ENCODE peak calls at places on chromosome 16, in eight cellular contexts. One of them, this sample, is unnamed.

GRCh38 chr16:49638696-49639629 is 216.9 kb downstream of the ZNF423 start:
- DNase-seq in foreskin melanocyte: no peak
- DNase-seq in breast epithelium: no peak
- DNase-seq in dermis microvascular lymphatic vessel endothelial cell: no peak
- DNase-seq in RPMI7951: no peak
- DNase-seq in mesendoderm: no peak
- DNase-seq in activated naive CD8-positive, alpha-beta T cell treated with anti-CD3 and anti-CD28 coated beads, Interleukin-2, amount 50 U/mL, for 24 hours: no peak
- DNase-seq in GM23248: no peak
- DNase-seq in this sample: no peak

GRCh38 chr16:50603206-50604064 is 55.2 kb downstream of the NKD1 start:
- DNase-seq in foreskin melanocyte: no peak
- DNase-seq in breast epithelium: peak; percentile 27
- DNase-seq in dermis microvascular lymphatic vessel endothelial cell: no peak
- DNase-seq in RPMI7951: peak; percentile 100
- DNase-seq in mesendoderm: no peak
- DNase-seq in activated naive CD8-positive, alpha-beta T cell treated with anti-CD3 and anti-CD28 coated beads, Interleukin-2, amount 50 U/mL, for 24 hours: no peak
- DNase-seq in GM23248: peak; percentile 59
- DNase-seq in this sample: no peak

GRCh38 chr16:24776486-24777220 is 47.2 kb downstream of the TNRC6A start:
- DNase-seq in foreskin melanocyte: no peak
- DNase-seq in breast epithelium: no peak
- DNase-seq in dermis microvascular lymphatic vessel endothelial cell: peak; percentile 47
- DNase-seq in RPMI7951: no peak
- DNase-seq in mesendoderm: no peak
- DNase-seq in activated naive CD8-positive, alpha-beta T cell treated with anti-CD3 and anti-CD28 coated beads, Interleukin-2, amount 50 U/mL, for 24 hours: no peak
- DNase-seq in GM23248: peak; percentile 83
- DNase-seq in this sample: no peak

GRCh38 chr16:52068447-52069074 is 478.4 kb downstream of the TOX3 start:
- DNase-seq in foreskin melanocyte: peak; percentile 42
- DNase-seq in breast epithelium: no peak
- DNase-seq in dermis microvascular lymphatic vessel endothelial cell: peak; percentile 17
- DNase-seq in RPMI7951: peak; percentile 21
- DNase-seq in mesendoderm: peak; percentile 70
- DNase-seq in activated naive CD8-positive, alpha-beta T cell treated with anti-CD3 and anti-CD28 coated beads, Interleukin-2, amount 50 U/mL, for 24 hours: no peak
- DNase-seq in GM23248: peak; percentile 35
- DNase-seq in this sample: no peak

GRCh38 chr16:9219811-9220210 is 128.4 kb downstream of the HAPSTR1 start:
- DNase-seq in foreskin melanocyte: no peak
- DNase-seq in breast epithelium: no peak
- DNase-seq in dermis microvascular lymphatic vessel endothelial cell: no peak
- DNase-seq in RPMI7951: no peak
- DNase-seq in mesendoderm: no peak
- DNase-seq in activated naive CD8-positive, alpha-beta T cell treated with anti-CD3 and anti-CD28 coated beads, Interleukin-2, amount 50 U/mL, for 24 hours: no peak
- DNase-seq in GM23248: no peak
- DNase-seq in this sample: no peak

GRCh38 chr16:31214705-31215286 is 877 bp downstream of the TRIM72 start:
- DNase-seq in foreskin melanocyte: no peak
- DNase-seq in breast epithelium: no peak
- DNase-seq in dermis microvascular lymphatic vessel endothelial cell: no peak
- DNase-seq in RPMI7951: no peak
- DNase-seq in mesendoderm: no peak
- DNase-seq in activated naive CD8-positive, alpha-beta T cell treated with anti-CD3 and anti-CD28 coated beads, Interleukin-2, amount 50 U/mL, for 24 hours: no peak
- DNase-seq in GM23248: peak; percentile 24
- DNase-seq in this sample: no peak

GRCh38 chr16:3661922-3662321 is 7.4 kb downstream of the DNASE1 start:
- DNase-seq in foreskin melanocyte: no peak
- DNase-seq in breast epithelium: no peak
- DNase-seq in dermis microvascular lymphatic vessel endothelial cell: no peak
- DNase-seq in RPMI7951: no peak
- DNase-seq in mesendoderm: no peak
- DNase-seq in activated naive CD8-positive, alpha-beta T cell treated with anti-CD3 and anti-CD28 coated beads, Interleukin-2, amount 50 U/mL, for 24 hours: no peak
- DNase-seq in GM23248: no peak
- DNase-seq in this sample: no peak

GRCh38 chr16:29806641-29807425 is 504 bp downstream of the MAZ start:
- DNase-seq in foreskin melanocyte: no peak
- DNase-seq in breast epithelium: no peak
- DNase-seq in dermis microvascular lymphatic vessel endothelial cell: peak; percentile 33
- DNase-seq in RPMI7951: peak; percentile 64
- DNase-seq in mesendoderm: peak; percentile 88
- DNase-seq in activated naive CD8-positive, alpha-beta T cell treated with anti-CD3 and anti-CD28 coated beads, Interleukin-2, amount 50 U/mL, for 24 hours: peak; percentile 74
- DNase-seq in GM23248: peak; percentile 57
- DNase-seq in this sample: no peak

GRCh38 chr16:86016201-86016965 is 117.4 kb downstream of the IRF8 start:
- DNase-seq in foreskin melanocyte: peak; percentile 19
- DNase-seq in breast epithelium: peak; percentile 28
- DNase-seq in dermis microvascular lymphatic vessel endothelial cell: peak; percentile 68
- DNase-seq in RPMI7951: peak; percentile 55
- DNase-seq in mesendoderm: peak; percentile 76
- DNase-seq in activated naive CD8-positive, alpha-beta T cell treated with anti-CD3 and anti-CD28 coated beads, Interleukin-2, amount 50 U/mL, for 24 hours: peak; percentile 53
- DNase-seq in GM23248: peak; percentile 70
- DNase-seq in this sample: peak; percentile 23

GRCh38 chr16:87806608-87807546 is 41.1 kb upstream of the KLHDC4 start:
- DNase-seq in foreskin melanocyte: no peak
- DNase-seq in breast epithelium: peak; percentile 27
- DNase-seq in dermis microvascular lymphatic vessel endothelial cell: peak; percentile 84
- DNase-seq in RPMI7951: peak; percentile 90
- DNase-seq in mesendoderm: peak; percentile 92
- DNase-seq in activated naive CD8-positive, alpha-beta T cell treated with anti-CD3 and anti-CD28 coated beads, Interleukin-2, amount 50 U/mL, for 24 hours: peak; percentile 61
- DNase-seq in GM23248: peak; percentile 94
- DNase-seq in this sample: peak; percentile 5

GRCh38 chr16:88019847-88020512 is 68.7 kb downstream of the BANP start:
- DNase-seq in foreskin melanocyte: no peak
- DNase-seq in breast epithelium: no peak
- DNase-seq in dermis microvascular lymphatic vessel endothelial cell: no peak
- DNase-seq in RPMI7951: no peak
- DNase-seq in mesendoderm: no peak
- DNase-seq in activated naive CD8-positive, alpha-beta T cell treated with anti-CD3 and anti-CD28 coated beads, Interleukin-2, amount 50 U/mL, for 24 hours: no peak
- DNase-seq in GM23248: no peak
- DNase-seq in this sample: no peak

GRCh38 chr16:77760800-77761199 is 27.6 kb upstream of the VAT1L start:
- DNase-seq in foreskin melanocyte: no peak
- DNase-seq in breast epithelium: no peak
- DNase-seq in dermis microvascular lymphatic vessel endothelial cell: no peak
- DNase-seq in RPMI7951: peak; percentile 70
- DNase-seq in mesendoderm: peak; percentile 18
- DNase-seq in activated naive CD8-positive, alpha-beta T cell treated with anti-CD3 and anti-CD28 coated beads, Interleukin-2, amount 50 U/mL, for 24 hours: no peak
- DNase-seq in GM23248: no peak
- DNase-seq in this sample: no peak

GRCh38 chr16:2469399-2470233 is 1.5 kb upstream of the NTN3 start:
- DNase-seq in foreskin melanocyte: no peak
- DNase-seq in breast epithelium: no peak
- DNase-seq in dermis microvascular lymphatic vessel endothelial cell: no peak
- DNase-seq in RPMI7951: no peak
- DNase-seq in mesendoderm: no peak
- DNase-seq in activated naive CD8-positive, alpha-beta T cell treated with anti-CD3 and anti-CD28 coated beads, Interleukin-2, amount 50 U/mL, for 24 hours: no peak
- DNase-seq in GM23248: no peak
- DNase-seq in this sample: no peak

GRCh38 chr16:11359370-11359769 is 14.1 kb downstream of the RMI2 start:
- DNase-seq in foreskin melanocyte: no peak
- DNase-seq in breast epithelium: peak; percentile 93
- DNase-seq in dermis microvascular lymphatic vessel endothelial cell: no peak
- DNase-seq in RPMI7951: peak; percentile 98
- DNase-seq in mesendoderm: peak; percentile 92
- DNase-seq in activated naive CD8-positive, alpha-beta T cell treated with anti-CD3 and anti-CD28 coated beads, Interleukin-2, amount 50 U/mL, for 24 hours: no peak
- DNase-seq in GM23248: peak; percentile 89
- DNase-seq in this sample: no peak

GRCh38 chr16:12021578-12022265 is 45.2 kb downstream of the SNX29 start:
- DNase-seq in foreskin melanocyte: no peak
- DNase-seq in breast epithelium: no peak
- DNase-seq in dermis microvascular lymphatic vessel endothelial cell: no peak
- DNase-seq in RPMI7951: no peak
- DNase-seq in mesendoderm: no peak
- DNase-seq in activated naive CD8-positive, alpha-beta T cell treated with anti-CD3 and anti-CD28 coated beads, Interleukin-2, amount 50 U/mL, for 24 hours: no peak
- DNase-seq in GM23248: no peak
- DNase-seq in this sample: no peak

GRCh38 chr16:1643521-1643920 is 31.4 kb downstream of the CRAMP1 start:
- DNase-seq in foreskin melanocyte: no peak
- DNase-seq in breast epithelium: no peak
- DNase-seq in dermis microvascular lymphatic vessel endothelial cell: no peak
- DNase-seq in RPMI7951: no peak
- DNase-seq in mesendoderm: no peak
- DNase-seq in activated naive CD8-positive, alpha-beta T cell treated with anti-CD3 and anti-CD28 coated beads, Interleukin-2, amount 50 U/mL, for 24 hours: no peak
- DNase-seq in GM23248: no peak
- DNase-seq in this sample: no peak

GRCh38 chr16:57297856-57298255 is 13.4 kb upstream of the PLLP start:
- DNase-seq in foreskin melanocyte: no peak
- DNase-seq in breast epithelium: no peak
- DNase-seq in dermis microvascular lymphatic vessel endothelial cell: no peak
- DNase-seq in RPMI7951: no peak
- DNase-seq in mesendoderm: peak; percentile 39
- DNase-seq in activated naive CD8-positive, alpha-beta T cell treated with anti-CD3 and anti-CD28 coated beads, Interleukin-2, amount 50 U/mL, for 24 hours: peak; percentile 35
- DNase-seq in GM23248: no peak
- DNase-seq in this sample: no peak

GRCh38 chr16:81219151-81219550 is 19.3 kb upstream of the BCO1 start:
- DNase-seq in foreskin melanocyte: no peak
- DNase-seq in breast epithelium: no peak
- DNase-seq in dermis microvascular lymphatic vessel endothelial cell: no peak
- DNase-seq in RPMI7951: no peak
- DNase-seq in mesendoderm: no peak
- DNase-seq in activated naive CD8-positive, alpha-beta T cell treated with anti-CD3 and anti-CD28 coated beads, Interleukin-2, amount 50 U/mL, for 24 hours: no peak
- DNase-seq in GM23248: no peak
- DNase-seq in this sample: no peak

GRCh38 chr16:67284699-67285646 is 5.6 kb downstream of the PLEKHG4 start:
- DNase-seq in foreskin melanocyte: no peak
- DNase-seq in breast epithelium: no peak
- DNase-seq in dermis microvascular lymphatic vessel endothelial cell: peak; percentile 56
- DNase-seq in RPMI7951: peak; percentile 39
- DNase-seq in mesendoderm: peak; percentile 85
- DNase-seq in activated naive CD8-positive, alpha-beta T cell treated with anti-CD3 and anti-CD28 coated beads, Interleukin-2, amount 50 U/mL, for 24 hours: no peak
- DNase-seq in GM23248: peak; percentile 32
- DNase-seq in this sample: no peak

GRCh38 chr16:11605564-11605886 is 18.8 kb upstream of the LITAF start:
- DNase-seq in foreskin melanocyte: no peak
- DNase-seq in breast epithelium: no peak
- DNase-seq in dermis microvascular lymphatic vessel endothelial cell: no peak
- DNase-seq in RPMI7951: no peak
- DNase-seq in mesendoderm: no peak
- DNase-seq in activated naive CD8-positive, alpha-beta T cell treated with anti-CD3 and anti-CD28 coated beads, Interleukin-2, amount 50 U/mL, for 24 hours: no peak
- DNase-seq in GM23248: no peak
- DNase-seq in this sample: no peak

GRCh38 chr16:17850626-17851265 is 380.0 kb upstream of the XYLT1 start:
- DNase-seq in foreskin melanocyte: no peak
- DNase-seq in breast epithelium: no peak
- DNase-seq in dermis microvascular lymphatic vessel endothelial cell: no peak
- DNase-seq in RPMI7951: no peak
- DNase-seq in mesendoderm: peak; percentile 63
- DNase-seq in activated naive CD8-positive, alpha-beta T cell treated with anti-CD3 and anti-CD28 coated beads, Interleukin-2, amount 50 U/mL, for 24 hours: no peak
- DNase-seq in GM23248: no peak
- DNase-seq in this sample: no peak

GRCh38 chr16:88763502-88764053 is 21.4 kb downstream of the PIEZO1 start:
- DNase-seq in foreskin melanocyte: no peak
- DNase-seq in breast epithelium: peak; percentile 49
- DNase-seq in dermis microvascular lymphatic vessel endothelial cell: peak; percentile 77
- DNase-seq in RPMI7951: no peak
- DNase-seq in mesendoderm: peak; percentile 96
- DNase-seq in activated naive CD8-positive, alpha-beta T cell treated with anti-CD3 and anti-CD28 coated beads, Interleukin-2, amount 50 U/mL, for 24 hours: no peak
- DNase-seq in GM23248: no peak
- DNase-seq in this sample: no peak